ENCODE peak calls at places on chromosome 4, in seven cellular contexts. C is choroid plexus epithelial cell, X is GM23338, R is GM10248, E is psoas muscle, Y is left lung, O is PC-9. A is an unnamed sample.

GRCh38 chr4:147096667-147097604 is 151.3 kb upstream of the TTC29 start:
- DNase-seq in C (peak; percentile 82), X (peak; percentile 73), R (peak; percentile 39), E (no peak), Y (no peak), O (peak; percentile 36), A (no peak)

GRCh38 chr4:41256740-41257256 is at the start of gene UCHL1:
- DNase-seq in C (peak; percentile 96), X (peak; percentile 98), R (peak; percentile 38), E (peak; percentile 35), Y (peak; percentile 39), O (peak; percentile 72), A (peak; percentile 80)

GRCh38 chr4:11814758-11815157 is 386.1 kb upstream of the HS3ST1 start:
- DNase-seq in C (no peak), X (no peak), R (no peak), E (no peak), Y (no peak), O (no peak), A (no peak)

GRCh38 chr4:83831588-83831987 is 295.7 kb downstream of the GPAT3 start:
- DNase-seq in C (no peak), X (no peak), R (no peak), E (no peak), Y (no peak), O (no peak), A (no peak)

GRCh38 chr4:42078184-42078801 is 74.2 kb downstream of the BEND4 start:
- DNase-seq in C (no peak), X (no peak), R (peak; percentile 63), E (no peak), Y (no peak), O (no peak), A (peak; percentile 13)

GRCh38 chr4:39083164-39083563 is 21.1 kb downstream of the KLHL5 start:
- DNase-seq in C (peak; percentile 30), X (no peak), R (no peak), E (no peak), Y (no peak), O (no peak), A (no peak)

GRCh38 chr4:168880087-168880675 is 129.9 kb downstream of the CBR4 start:
- DNase-seq in C (no peak), X (no peak), R (no peak), E (no peak), Y (no peak), O (no peak), A (no peak)

GRCh38 chr4:67437974-67438713 is 107.2 kb downstream of the CENPC start:
- DNase-seq in C (peak; percentile 85), X (no peak), R (no peak), E (no peak), Y (no peak), O (no peak), A (no peak)

GRCh38 chr4:186666750-186667149 is 56.9 kb downstream of the FAT1 start:
- DNase-seq in C (no peak), X (no peak), R (no peak), E (no peak), Y (no peak), O (no peak), A (no peak)

GRCh38 chr4:106909776-106910175 is 126.3 kb downstream of the DKK2 start:
- DNase-seq in C (no peak), X (no peak), R (no peak), E (no peak), Y (no peak), O (no peak), A (no peak)

GRCh38 chr4:94390804-94391410 is 48.3 kb upstream of the HPGDS start:
- DNase-seq in C (peak; percentile 43), X (peak; percentile 45), R (peak; percentile 20), E (no peak), Y (no peak), O (no peak), A (no peak)
- TF ChIP-seq CTCF in C (peak; percentile 61), X (peak; percentile 69), R (peak; percentile 52), E (peak; percentile 34), Y (peak; percentile 42), O (peak; percentile 61), A (peak; percentile 34)

GRCh38 chr4:926538-926937 is 5.6 kb downstream of the GAK start:
- DNase-seq in C (no peak), X (peak; percentile 88), R (no peak), E (no peak), Y (peak; percentile 27), O (no peak), A (no peak)
- TF ChIP-seq CTCF in C (peak; percentile 58), X (peak; percentile 60), R (no peak), E (no peak), Y (no peak), O (peak; percentile 46), A (peak; percentile 56)

DNA sequence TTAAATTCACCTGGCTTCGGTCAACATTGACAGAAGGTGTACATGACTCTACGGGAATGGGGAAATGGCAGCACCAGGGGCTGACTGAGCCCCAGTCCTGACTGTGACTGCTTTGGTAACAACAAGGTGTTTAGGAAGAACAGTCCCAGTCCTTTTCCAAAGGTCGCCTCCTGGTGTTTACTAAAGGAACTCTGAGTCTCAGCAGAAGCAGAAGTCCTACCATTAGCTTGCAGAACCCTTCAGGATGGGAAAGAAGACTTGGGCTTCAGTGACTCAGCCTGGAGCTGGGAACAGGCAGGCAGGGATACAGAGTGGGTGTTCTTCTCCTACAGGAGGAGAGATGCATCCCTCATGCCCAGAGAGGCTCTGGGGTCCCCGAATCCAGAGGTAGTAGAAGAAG is 103.3 kb downstream of the MGST2 start:
- DNase-seq in C (peak; percentile 14), X (peak; percentile 71), R (no peak), E (no peak), Y (no peak), O (no peak), A (no peak)
- TF ChIP-seq CTCF in C (peak; percentile 39), X (peak; percentile 60), R (no peak), E (no peak), Y (no peak), O (no peak), A (peak; percentile 28)

GRCh38 chr4:18931643-18932373 is 910.3 kb upstream of the LCORL start:
- DNase-seq in C (no peak), X (no peak), R (no peak), E (no peak), Y (no peak), O (no peak), A (no peak)

GRCh38 chr4:18937080-18937479 is 915.5 kb upstream of the LCORL start:
- DNase-seq in C (no peak), X (no peak), R (no peak), E (no peak), Y (no peak), O (no peak), A (no peak)

GRCh38 chr4:18932940-18933339 is 911.4 kb upstream of the LCORL start:
- DNase-seq in C (no peak), X (no peak), R (no peak), E (no peak), Y (no peak), O (no peak), A (no peak)

GRCh38 chr4:18935956-18936355 is 914.4 kb upstream of the LCORL start:
- DNase-seq in C (peak; percentile 14), X (peak; percentile 1), R (no peak), E (no peak), Y (no peak), O (no peak), A (no peak)

GRCh38 chr4:18934197-18934596 is 912.6 kb upstream of the LCORL start:
- DNase-seq in C (peak; percentile 8), X (peak; percentile 31), R (no peak), E (no peak), Y (no peak), O (no peak), A (no peak)
- TF ChIP-seq CTCF in C (peak; percentile 27), X (peak; percentile 50), R (no peak), E (no peak), Y (no peak), O (no peak), A (no peak)

DNA sequence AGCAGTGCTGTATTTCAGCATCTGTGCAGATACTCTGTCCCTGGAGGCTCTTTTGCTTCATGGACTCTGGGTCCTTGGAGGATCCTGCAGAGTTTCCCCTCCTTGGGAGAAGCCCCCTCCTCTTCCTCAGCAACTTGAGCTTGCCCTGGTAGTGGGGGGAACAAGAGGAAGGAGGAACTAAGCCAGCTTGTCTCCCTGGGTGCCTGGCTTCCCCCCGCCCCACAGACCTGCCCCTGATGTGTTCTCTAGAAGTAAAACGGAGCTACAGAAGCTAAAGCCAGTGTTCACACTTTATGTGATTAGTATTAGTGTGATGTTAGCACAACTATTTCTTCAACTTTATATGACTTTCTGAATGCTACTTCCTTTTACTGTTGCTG is 10.6 kb downstream of the RGS12 start:
- DNase-seq in C (no peak), X (no peak), R (no peak), E (no peak), Y (no peak), O (no peak), A (no peak)
- TF ChIP-seq CTCF in C (no peak), X (no peak), R (no peak), E (no peak), Y (no peak), O (no peak), A (no peak)

GRCh38 chr4:89535251-89535650 is 227.7 kb upstream of the GPRIN3 start:
- DNase-seq in C (peak; percentile 23), X (no peak), R (no peak), E (no peak), Y (no peak), O (no peak), A (no peak)
- TF ChIP-seq CTCF in C (no peak), X (no peak), R (no peak), E (no peak), Y (no peak), O (no peak), A (no peak)

GRCh38 chr4:112765317-112765989 is 128.5 kb downstream of the LARP7 start:
- DNase-seq in C (peak; percentile 32), X (peak; percentile 88), R (peak; percentile 51), E (no peak), Y (no peak), O (no peak), A (peak; percentile 10)

GRCh38 chr4:112770111-112770510 is 133.2 kb downstream of the LARP7 start:
- DNase-seq in C (no peak), X (peak; percentile 19), R (no peak), E (no peak), Y (no peak), O (no peak), A (no peak)

GRCh38 chr4:112767386-112767785 is 130.4 kb downstream of the LARP7 start:
- DNase-seq in C (no peak), X (no peak), R (no peak), E (no peak), Y (no peak), O (no peak), A (no peak)

GRCh38 chr4:112766422-112766821 is 129.5 kb downstream of the LARP7 start:
- DNase-seq in C (peak; percentile 65), X (peak; percentile 77), R (peak; percentile 27), E (no peak), Y (no peak), O (no peak), A (no peak)
- TF ChIP-seq CTCF in C (peak; percentile 75), X (peak; percentile 64), R (peak; percentile 43), E (no peak), Y (no peak), O (no peak), A (peak; percentile 46)

DNA sequence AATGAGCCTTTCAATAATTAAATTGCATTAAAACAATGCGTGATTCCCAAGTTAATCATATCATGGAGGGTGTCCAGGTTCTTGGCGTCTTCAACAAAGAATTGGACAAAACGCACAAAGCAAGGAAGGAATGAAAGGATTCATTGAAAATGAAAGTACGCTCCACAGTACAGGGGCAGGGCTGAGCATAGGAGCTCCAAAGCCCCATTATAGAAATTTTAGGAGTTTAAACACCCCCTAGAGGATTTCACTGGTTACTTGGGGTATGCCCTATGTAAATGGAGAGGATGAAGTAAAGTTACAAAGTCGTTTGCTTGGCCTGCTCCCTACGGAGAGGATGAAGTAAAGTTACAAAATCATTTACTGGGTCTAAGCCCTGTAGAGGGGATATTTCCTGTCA is 1910.4 kb downstream of the C4orf33 start:
- DNase-seq in C (no peak), X (peak; percentile 5), R (no peak), E (no peak), Y (no peak), O (no peak), A (no peak)
- TF ChIP-seq CTCF in C (no peak), X (no peak), R (no peak), E (no peak), Y (no peak), O (no peak), A (no peak)

A was measured in GM12864.